ENCODE peak calls at places on chromosomes 1 and 21, in eight cellular contexts. Z is fibroblast of lung; H is choroid plexus epithelial cell; Y is MCF 10A; Q is GM12865; B is CD8-positive, alpha-beta T cell; V is K562; F is GM06990. W is an unnamed sample.
A peak's percentile ranks its signal among the peaks of the same experiment; 100 is the strongest.

GRCh38 chr1:243628476-243628907 is 221.6 kb downstream of the AKT3 start:
- DNase-seq in Z (peak; percentile 21), H (no peak), Y (peak; percentile 28), Q (no peak), B (no peak), V (no peak), F (no peak), W (no peak)

GRCh38 chr21:35491114-35491513 is 442.0 kb upstream of the RUNX1 start:
- DNase-seq in Z (no peak), H (no peak), Y (no peak), Q (no peak), B (no peak), V (no peak), F (no peak), W (peak; percentile 8)

GRCh38 chr1:66464802-66465201 is 69.2 kb upstream of the SGIP1 start:
- DNase-seq in Z (peak; percentile 90), H (peak; percentile 97), Y (peak; percentile 30), Q (no peak), B (no peak), V (no peak), F (no peak), W (no peak)

GRCh38 chr21:38404134-38404533 is 94.1 kb downstream of the ERG start:
- DNase-seq in Z (no peak), H (no peak), Y (no peak), Q (no peak), B (no peak), V (no peak), F (no peak), W (no peak)

GRCh38 chr1:177385760-177386698 is 215.3 kb downstream of the BRINP2 start:
- DNase-seq in Z (no peak), H (no peak), Y (no peak), Q (peak; percentile 54), B (no peak), V (no peak), F (peak; percentile 4), W (no peak)

GRCh38 chr1:221458430-221459156 is 283.3 kb downstream of the DUSP10 start:
- DNase-seq in Z (peak; percentile 91), H (peak; percentile 56), Y (peak; percentile 66), Q (no peak), B (no peak), V (no peak), F (no peak), W (no peak)

GRCh38 chr1:222057162-222057561 is 315.3 kb upstream of the DUSP10 start:
- DNase-seq in Z (no peak), H (no peak), Y (no peak), Q (peak; percentile 39), B (no peak), V (no peak), F (no peak), W (no peak)

GRCh38 chr1:173590557-173590956 is 12.3 kb downstream of the SLC9C2 start:
- DNase-seq in Z (no peak), H (no peak), Y (peak; percentile 61), Q (no peak), B (no peak), V (no peak), F (no peak), W (no peak)

GRCh38 chr1:230084408-230085177 is 17.6 kb downstream of the GALNT2 start:
- DNase-seq in Z (peak; percentile 97), H (peak; percentile 99), Y (peak; percentile 100), Q (peak; percentile 61), B (peak; percentile 25), V (no peak), F (no peak), W (no peak)

GRCh38 chr21:34994646-34995631 is 54.2 kb downstream of the RUNX1 start:
- DNase-seq in Z (no peak), H (no peak), Y (no peak), Q (no peak), B (no peak), V (peak; percentile 36), F (no peak), W (no peak)

GRCh38 chr21:36647279-36648093 is 51.4 kb upstream of the SIM2 start:
- DNase-seq in Z (peak; percentile 38), H (peak; percentile 77), Y (peak; percentile 61), Q (no peak), B (no peak), V (no peak), F (no peak), W (peak; percentile 46)

GRCh38 chr1:205518616-205519540 is 14.4 kb downstream of the CDK18 start:
- DNase-seq in Z (no peak), H (no peak), Y (no peak), Q (no peak), B (no peak), V (no peak), F (no peak), W (no peak)

GRCh38 chr1:43499882-43500281 is 30.8 kb upstream of the PTPRF start:
- DNase-seq in Z (no peak), H (no peak), Y (no peak), Q (no peak), B (no peak), V (no peak), F (no peak), W (no peak)

GRCh38 chr1:109113787-109114568 is at the start of gene ELAPOR1:
- DNase-seq in Z (no peak), H (peak; percentile 31), Y (no peak), Q (peak; percentile 62), B (peak; percentile 90), V (no peak), F (peak; percentile 68), W (no peak)

GRCh38 chr1:226436855-226437491 is 29.1 kb upstream of the PARP1 start:
- DNase-seq in Z (no peak), H (no peak), Y (peak; percentile 89), Q (peak; percentile 25), B (no peak), V (no peak), F (no peak), W (no peak)

GRCh38 chr1:113981962-113982931 is 3.0 kb downstream of the OLFML3 start:
- DNase-seq in Z (peak; percentile 90), H (peak; percentile 90), Y (peak; percentile 72), Q (no peak), B (no peak), V (no peak), F (no peak), W (no peak)

GRCh38 chr1:28122183-28122582 is 33.8 kb upstream of the EYA3 start:
- DNase-seq in Z (no peak), H (peak; percentile 71), Y (peak; percentile 47), Q (no peak), B (no peak), V (no peak), F (no peak), W (no peak)

GRCh38 chr1:174976436-174977107 is 23.2 kb upstream of the CACYBP start:
- DNase-seq in Z (peak; percentile 51), H (peak; percentile 77), Y (peak; percentile 83), Q (no peak), B (no peak), V (no peak), F (no peak), W (no peak)

GRCh38 chr1:203475012-203475981 is at the start of gene PRELP:
- DNase-seq in Z (peak; percentile 60), H (no peak), Y (peak; percentile 25), Q (no peak), B (no peak), V (peak; percentile 44), F (no peak), W (no peak)

GRCh38 chr1:64505944-64506658 is 36.2 kb downstream of the CACHD1 start:
- DNase-seq in Z (no peak), H (no peak), Y (peak; percentile 82), Q (no peak), B (peak; percentile 27), V (no peak), F (peak; percentile 1), W (no peak)
- TF ChIP-seq CTCF in Z (no peak), H (no peak), Y (no peak), Q (no peak), B (no peak), V (no peak), F (no peak), W (no peak)

DNA sequence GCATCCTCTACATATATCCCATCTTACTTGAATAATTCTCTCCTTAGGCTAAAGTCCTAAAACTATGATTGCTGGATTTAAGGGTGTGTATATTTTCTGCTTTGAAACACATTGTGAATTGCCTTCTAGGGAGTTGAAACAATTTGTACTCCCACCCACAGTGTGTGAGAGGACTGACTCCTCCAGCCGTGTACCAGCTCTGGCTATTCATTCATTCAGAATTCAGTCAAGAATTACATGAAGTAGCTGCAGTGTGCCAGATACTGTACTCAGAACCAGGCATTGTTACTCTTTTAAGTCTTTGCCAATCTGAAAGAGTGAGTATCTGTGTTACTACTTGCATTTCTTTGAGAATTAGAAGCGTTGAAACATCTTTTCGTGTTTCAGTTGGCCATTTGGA is 135.0 kb downstream of the DHRS3 start:
- DNase-seq in Z (no peak), H (no peak), Y (no peak), Q (no peak), B (no peak), V (no peak), F (no peak), W (no peak)
- TF ChIP-seq CTCF in Z (no peak), H (no peak), Y (no peak), Q (no peak), B (no peak), V (no peak), F (no peak), W (no peak)

GRCh38 chr1:202158810-202159533 is 1.4 kb downstream of the PTPN7 start:
- DNase-seq in Z (no peak), H (no peak), Y (no peak), Q (peak; percentile 76), B (no peak), V (peak; percentile 80), F (peak; percentile 60), W (no peak)
- TF ChIP-seq CTCF in Z (no peak), H (no peak), Y (peak; percentile 25), Q (peak; percentile 62), B (no peak), V (peak; percentile 82), F (peak; percentile 61), W (no peak)

GRCh38 chr1:210360852-210361477 is 32.3 kb downstream of the HHAT start:
- DNase-seq in Z (peak; percentile 79), H (peak; percentile 73), Y (peak; percentile 76), Q (peak; percentile 45), B (no peak), V (no peak), F (no peak), W (no peak)
- TF ChIP-seq CTCF in Z (peak; percentile 80), H (peak; percentile 73), Y (peak; percentile 83), Q (peak; percentile 49), B (peak; percentile 60), V (peak; percentile 55), F (peak; percentile 67), W (peak; percentile 36)

GRCh38 chr1:19957779-19958178 is 21.6 kb downstream of the PLA2G2A start:
- DNase-seq in Z (no peak), H (no peak), Y (no peak), Q (no peak), B (no peak), V (no peak), F (no peak), W (peak; percentile 15)
- TF ChIP-seq CTCF in Z (peak; percentile 4), H (peak; percentile 9), Y (no peak), Q (no peak), B (no peak), V (no peak), F (no peak), W (no peak)

W was measured in endothelial cell.